ENCODE peak calls at places on chromosomes 6 and 20, in four cellular contexts. Y is K562, X is SK-N-SH, B is HCT116. Z is an unnamed sample.

GRCh38 chr6:140708386-140708785 is 1333.9 kb upstream of the CITED2 start:
- DNase-seq in Y (no peak), X (no peak), B (no peak), Z (no peak)

GRCh38 chr20:4795394-4795793 is 73.7 kb downstream of the PRND start:
- DNase-seq in Y (peak), X (no peak), B (peak), Z (peak)

GRCh38 chr6:165552248-165552736 is 110.7 kb downstream of the PDE10A start:
- DNase-seq in Y (no peak), X (no peak), B (no peak), Z (no peak)

GRCh38 chr20:51660741-51661608 is 107.2 kb downstream of the ATP9A start:
- DNase-seq in Y (no peak), X (peak), B (peak), Z (no peak)

GRCh38 chr6:160733045-160733646 is 31.1 kb downstream of the PLG start:
- DNase-seq in Y (peak), X (peak), B (peak), Z (peak)

GRCh38 chr6:115896538-115897129 is 164.1 kb downstream of the FRK start:
- DNase-seq in Y (peak), X (peak), B (peak), Z (peak)

GRCh38 chr6:154937306-154938244 is 57.5 kb upstream of the TIAM2 start:
- DNase-seq in Y (no peak), X (no peak), B (no peak), Z (no peak)

GRCh38 chr20:49891486-49891885 is 23.8 kb downstream of the SPATA2 start:
- DNase-seq in Y (no peak), X (no peak), B (no peak), Z (no peak)

GRCh38 chr6:5089821-5090449 is 4.8 kb downstream of the PPP1R3G start:
- DNase-seq in Y (no peak), X (no peak), B (no peak), Z (no peak)

GRCh38 chr6:140140891-140141290 is 766.4 kb upstream of the CITED2 start:
- DNase-seq in Y (no peak), X (no peak), B (no peak), Z (no peak)

GRCh38 chr6:168715643-168716481 is 274.9 kb downstream of the SMOC2 start:
- DNase-seq in Y (no peak), X (no peak), B (no peak), Z (no peak)

GRCh38 chr20:46088409-46089075 is 1.2 kb downstream of the NCOA5 start:
- DNase-seq in Y (peak), X (no peak), B (no peak), Z (peak)

GRCh38 chr6:31441368-31442267 is 38.2 kb downstream of the MICA start:
- DNase-seq in Y (peak), X (peak), B (no peak), Z (peak)

GRCh38 chr6:143406673-143407072 is 43.8 kb downstream of the ADAT2 start:
- DNase-seq in Y (no peak), X (no peak), B (no peak), Z (no peak)

GRCh38 chr20:31570021-31570463 is 35.0 kb upstream of the ID1 start:
- DNase-seq in Y (no peak), X (no peak), B (no peak), Z (peak)

GRCh38 chr6:134663800-134664535 is 285.9 kb downstream of the ALDH8A1 start:
- DNase-seq in Y (no peak), X (no peak), B (no peak), Z (no peak)

GRCh38 chr6:24599686-24600399 is 46.1 kb downstream of the KIAA0319 start:
- DNase-seq in Y (no peak), X (no peak), B (no peak), Z (no peak)

GRCh38 chr6:19896580-19897010 is 59.4 kb downstream of the ID4 start:
- DNase-seq in Y (no peak), X (no peak), B (no peak), Z (no peak)

GRCh38 chr6:134323294-134323693 is 5.4 kb upstream of the SGK1 start:
- DNase-seq in Y (no peak), X (no peak), B (no peak), Z (no peak)

GRCh38 chr20:52438326-52438963 is 246.9 kb upstream of the ZFP64 start:
- DNase-seq in Y (peak), X (no peak), B (no peak), Z (no peak)

GRCh38 chr6:75094614-75095321 is 111.1 kb downstream of the COL12A1 start:
- DNase-seq in Y (no peak), X (no peak), B (no peak), Z (no peak)

GRCh38 chr6:28208180-28208659 is 16.9 kb upstream of the ZSCAN9 start:
- DNase-seq in Y (no peak), X (no peak), B (no peak), Z (no peak)
- H3K4me2 ChIP-seq in Y (no peak), X (peak), B (no peak), Z (peak)

GRCh38 chr20:37142708-37143107 is 36.4 kb upstream of the RPN2 start:
- DNase-seq in Y (no peak), X (no peak), B (no peak), Z (no peak)
- TF ChIP-seq JUND in Y (no peak), X (no peak), B (no peak), Z (no peak)

GRCh38 chr6:8000080-8001035 is 63.8 kb downstream of the BLOC1S5 start:
- DNase-seq in Y (no peak), X (no peak), B (no peak), Z (no peak)
- H3K4me2 ChIP-seq in Y (no peak), X (no peak), B (no peak), Z (no peak)

GRCh38 chr20:20732641-20733040 is 20.2 kb upstream of the RALGAPA2 start:
- DNase-seq in Y (no peak), X (no peak), B (no peak), Z (no peak)

GRCh38 chr20:20733943-20734342 is 21.5 kb upstream of the RALGAPA2 start:
- DNase-seq in Y (no peak), X (no peak), B (no peak), Z (no peak)

GRCh38 chr20:20736303-20736702 is 23.9 kb upstream of the RALGAPA2 start:
- DNase-seq in Y (no peak), X (no peak), B (no peak), Z (no peak)

GRCh38 chr20:20731945-20732296 is 19.5 kb upstream of the RALGAPA2 start:
- DNase-seq in Y (no peak), X (no peak), B (no peak), Z (no peak)

GRCh38 chr20:20734475-20734948 is 22.1 kb upstream of the RALGAPA2 start:
- DNase-seq in Y (no peak), X (no peak), B (no peak), Z (no peak)
- TF ChIP-seq JUND in Y (no peak), X (no peak), B (no peak), Z (no peak)

DNA sequence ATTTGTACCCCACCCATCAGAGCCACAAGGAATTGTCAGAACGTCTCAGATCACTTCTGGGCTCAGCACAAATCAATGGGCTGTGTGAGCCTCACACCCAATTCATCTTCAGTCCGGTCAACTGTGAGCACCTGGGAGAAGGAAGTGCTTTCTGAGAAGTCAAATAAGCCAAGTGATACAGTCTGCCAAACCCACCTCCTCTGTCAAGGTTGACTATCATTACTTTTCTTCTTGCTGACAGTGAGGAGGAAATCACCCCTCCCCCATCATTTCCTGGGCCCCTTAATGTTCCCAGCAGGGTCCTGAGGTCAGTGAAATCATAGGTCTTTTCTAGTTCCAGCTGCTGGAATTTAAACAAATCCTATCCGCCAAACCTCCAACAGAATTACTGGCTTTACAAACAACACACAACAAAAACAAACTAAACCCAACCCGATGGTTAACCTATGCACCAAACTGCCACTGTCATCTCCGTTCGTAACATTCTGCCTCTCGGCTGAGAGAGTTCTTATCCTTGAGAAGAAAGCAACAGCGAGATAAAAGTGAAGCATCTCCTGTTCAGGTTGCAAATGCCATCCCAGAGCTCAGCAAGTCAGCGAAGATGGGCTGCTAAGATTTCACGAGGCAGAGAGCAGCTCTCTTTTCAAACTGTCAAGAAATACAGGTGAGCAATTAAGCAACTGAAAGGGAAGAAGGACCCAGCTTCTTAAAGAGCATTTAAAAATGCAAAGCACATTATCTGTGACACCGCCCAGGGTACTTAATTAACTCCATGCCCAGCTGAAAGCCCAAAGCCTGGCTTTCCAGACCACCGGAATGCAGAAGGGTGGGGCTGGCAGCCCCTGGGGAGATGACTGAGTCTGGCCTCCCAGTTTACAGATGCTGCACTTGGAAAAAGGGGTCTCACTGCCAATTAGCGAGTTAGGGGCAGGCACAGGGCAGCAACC is 24.7 kb downstream of the GFOD1 start:
- DNase-seq in Y (no peak), X (no peak), B (no peak), Z (no peak)
- H3K4me2 ChIP-seq in Y (no peak), X (no peak), B (no peak), Z (peak)

GRCh38 chr6:72769459-72770125 is 147.7 kb downstream of the KCNQ5 start:
- DNase-seq in Y (no peak), X (no peak), B (no peak), Z (no peak)
- TF ChIP-seq JUND in Y (no peak), X (no peak), B (no peak), Z (no peak)

GRCh38 chr6:108941281-108941680 is 93.1 kb downstream of the ARMC2 start:
- DNase-seq in Y (no peak), X (no peak), B (no peak), Z (no peak)
- H3K4me2 ChIP-seq in Y (no peak), X (no peak), B (no peak), Z (no peak)

DNA sequence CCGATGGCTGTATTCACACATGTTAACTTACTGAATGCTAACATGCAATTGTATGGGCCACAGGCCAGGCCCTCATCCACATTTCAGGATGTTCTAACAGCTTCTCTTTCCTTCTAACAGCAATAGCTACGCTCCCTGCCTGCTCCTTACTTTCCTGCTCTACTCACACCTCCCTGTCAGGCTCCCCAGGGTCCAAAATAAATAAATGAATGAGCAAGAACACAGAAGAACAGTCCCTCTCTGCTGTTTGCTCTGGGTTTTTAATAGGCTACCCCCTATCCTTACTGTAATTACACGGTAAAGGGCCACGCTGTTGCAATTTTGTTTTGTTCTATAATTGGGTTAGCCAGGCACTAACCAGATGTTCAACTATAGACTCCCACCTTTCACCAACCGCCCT is 135.6 kb downstream of the GMDS start:
- DNase-seq in Y (no peak), X (no peak), B (no peak), Z (no peak)
- TF ChIP-seq JUND in Y (no peak), X (no peak), B (no peak), Z (no peak)

DNA sequence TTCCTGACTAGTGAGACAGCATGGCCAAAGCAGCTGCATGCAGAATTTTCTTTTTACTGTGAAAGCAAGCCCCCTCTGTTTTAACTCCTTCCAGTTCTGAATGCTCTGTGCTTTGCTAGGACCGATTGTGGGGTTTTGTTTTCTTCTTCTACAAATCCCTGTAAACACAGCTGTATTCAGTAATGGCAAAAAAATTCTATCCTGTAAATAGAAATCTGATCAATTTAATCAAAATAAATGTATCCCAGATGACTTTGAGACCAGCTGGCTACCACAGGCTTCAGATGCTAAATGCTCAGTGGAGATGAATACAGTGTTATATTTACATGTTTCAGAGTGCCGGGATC is 149.4 kb downstream of the PRL start:
- DNase-seq in Y (no peak), X (no peak), B (no peak), Z (no peak)
- H3K4me2 ChIP-seq in Y (no peak), X (peak), B (no peak), Z (no peak)